ENCODE peak calls at places on chromosome 18, in nine cellular contexts. S, F, K, M, A, B, H, O and E are unnamed samples.

GRCh38 chr18:6561029-6561861 is 146.5 kb upstream of the L3MBTL4 start:
- DNase-seq in S (peak; percentile 67), F (no peak), K (no peak), M (peak; percentile 77), A (no peak), B (peak; percentile 79), H (no peak), O (peak; percentile 39), E (peak; percentile 64)

GRCh38 chr18:48207733-48208132 is 201.4 kb downstream of the ZBTB7C start:
- DNase-seq in S (no peak), F (no peak), K (no peak), M (no peak), A (no peak), B (no peak), H (no peak), O (no peak), E (no peak)

GRCh38 chr18:21496277-21496835 is 104.1 kb downstream of the ESCO1 start:
- DNase-seq in S (no peak), F (no peak), K (no peak), M (no peak), A (no peak), B (no peak), H (no peak), O (no peak), E (no peak)

GRCh38 chr18:37242091-37242490 is 323.5 kb downstream of the CELF4 start:
- DNase-seq in S (no peak), F (no peak), K (no peak), M (no peak), A (no peak), B (no peak), H (no peak), O (no peak), E (no peak)

GRCh38 chr18:23629444-23629946 is 33.2 kb downstream of the ANKRD29 start:
- DNase-seq in S (no peak), F (no peak), K (peak; percentile 41), M (peak; percentile 59), A (no peak), B (peak; percentile 66), H (no peak), O (peak; percentile 62), E (no peak)

GRCh38 chr18:35050638-35051287 is 9.6 kb downstream of the MAPRE2 start:
- DNase-seq in S (no peak), F (no peak), K (no peak), M (no peak), A (no peak), B (no peak), H (no peak), O (no peak), E (no peak)

GRCh38 chr18:23994361-23994902 is 20.1 kb upstream of the TTC39C start:
- DNase-seq in S (peak; percentile 96), F (peak; percentile 14), K (peak; percentile 27), M (peak; percentile 73), A (peak; percentile 68), B (peak; percentile 61), H (peak; percentile 89), O (no peak), E (peak; percentile 37)

GRCh38 chr18:4639628-4640310 is 184.7 kb upstream of the DLGAP1 start:
- DNase-seq in S (no peak), F (no peak), K (no peak), M (no peak), A (no peak), B (no peak), H (peak; percentile 10), O (no peak), E (no peak)

GRCh38 chr18:6660334-6660733 is 69.2 kb upstream of the ARHGAP28 start:
- DNase-seq in S (peak; percentile 32), F (no peak), K (no peak), M (no peak), A (no peak), B (no peak), H (no peak), O (no peak), E (peak; percentile 39)

GRCh38 chr18:58144671-58145285 is 100.8 kb downstream of the NEDD4L start:
- DNase-seq in S (no peak), F (no peak), K (no peak), M (no peak), A (no peak), B (no peak), H (no peak), O (peak; percentile 80), E (no peak)

GRCh38 chr18:36693931-36694661 is 134.7 kb downstream of the TPGS2 start:
- DNase-seq in S (peak; percentile 78), F (no peak), K (no peak), M (peak; percentile 52), A (no peak), B (no peak), H (no peak), O (no peak), E (no peak)

GRCh38 chr18:57004366-57005121 is 142.3 kb upstream of the BOD1L2 start:
- DNase-seq in S (peak; percentile 76), F (no peak), K (no peak), M (peak; percentile 31), A (no peak), B (no peak), H (peak; percentile 60), O (no peak), E (no peak)

GRCh38 chr18:70293166-70293565 is 4.3 kb downstream of the SOCS6 start:
- DNase-seq in S (peak; percentile 22), F (no peak), K (no peak), M (peak; percentile 52), A (no peak), B (no peak), H (no peak), O (no peak), E (no peak)

GRCh38 chr18:70295192-70295522 is 6.3 kb downstream of the SOCS6 start:
- DNase-seq in S (no peak), F (no peak), K (no peak), M (no peak), A (no peak), B (no peak), H (no peak), O (no peak), E (no peak)

GRCh38 chr18:70296289-70296688 is 7.4 kb downstream of the SOCS6 start:
- DNase-seq in S (no peak), F (no peak), K (no peak), M (no peak), A (no peak), B (no peak), H (no peak), O (no peak), E (no peak)

GRCh38 chr18:70295633-70296188 is 6.9 kb downstream of the SOCS6 start:
- DNase-seq in S (peak; percentile 39), F (no peak), K (no peak), M (no peak), A (no peak), B (no peak), H (no peak), O (no peak), E (no peak)

GRCh38 chr18:70294471-70295191 is 5.8 kb downstream of the SOCS6 start:
- DNase-seq in S (no peak), F (no peak), K (no peak), M (no peak), A (no peak), B (no peak), H (no peak), O (no peak), E (no peak)
- H3K4me3 ChIP-seq in S (no peak overlapping the region), F (no peak overlapping the region), K (no peak overlapping the region), M (no peak overlapping the region), A (no peak overlapping the region), B (no peak overlapping the region), H (no peak overlapping the region), O (no peak overlapping the region), E (no peak overlapping the region)

GRCh38 chr18:78922856-78923255 is 56.8 kb upstream of the SALL3 start:
- DNase-seq in S (no peak), F (no peak), K (no peak), M (no peak), A (no peak), B (no peak), H (no peak), O (no peak), E (no peak)

GRCh38 chr18:78925557-78926242 is 53.9 kb upstream of the SALL3 start:
- DNase-seq in S (no peak), F (no peak), K (peak; percentile 51), M (no peak), A (no peak), B (no peak), H (no peak), O (peak; percentile 9), E (no peak)

GRCh38 chr18:78926243-78926615 is 53.4 kb upstream of the SALL3 start:
- DNase-seq in S (no peak), F (no peak), K (no peak), M (no peak), A (no peak), B (no peak), H (no peak), O (no peak), E (no peak)

GRCh38 chr18:78925193-78925540 is 54.5 kb upstream of the SALL3 start:
- DNase-seq in S (no peak), F (no peak), K (no peak), M (no peak), A (no peak), B (no peak), H (no peak), O (no peak), E (no peak)

DNA sequence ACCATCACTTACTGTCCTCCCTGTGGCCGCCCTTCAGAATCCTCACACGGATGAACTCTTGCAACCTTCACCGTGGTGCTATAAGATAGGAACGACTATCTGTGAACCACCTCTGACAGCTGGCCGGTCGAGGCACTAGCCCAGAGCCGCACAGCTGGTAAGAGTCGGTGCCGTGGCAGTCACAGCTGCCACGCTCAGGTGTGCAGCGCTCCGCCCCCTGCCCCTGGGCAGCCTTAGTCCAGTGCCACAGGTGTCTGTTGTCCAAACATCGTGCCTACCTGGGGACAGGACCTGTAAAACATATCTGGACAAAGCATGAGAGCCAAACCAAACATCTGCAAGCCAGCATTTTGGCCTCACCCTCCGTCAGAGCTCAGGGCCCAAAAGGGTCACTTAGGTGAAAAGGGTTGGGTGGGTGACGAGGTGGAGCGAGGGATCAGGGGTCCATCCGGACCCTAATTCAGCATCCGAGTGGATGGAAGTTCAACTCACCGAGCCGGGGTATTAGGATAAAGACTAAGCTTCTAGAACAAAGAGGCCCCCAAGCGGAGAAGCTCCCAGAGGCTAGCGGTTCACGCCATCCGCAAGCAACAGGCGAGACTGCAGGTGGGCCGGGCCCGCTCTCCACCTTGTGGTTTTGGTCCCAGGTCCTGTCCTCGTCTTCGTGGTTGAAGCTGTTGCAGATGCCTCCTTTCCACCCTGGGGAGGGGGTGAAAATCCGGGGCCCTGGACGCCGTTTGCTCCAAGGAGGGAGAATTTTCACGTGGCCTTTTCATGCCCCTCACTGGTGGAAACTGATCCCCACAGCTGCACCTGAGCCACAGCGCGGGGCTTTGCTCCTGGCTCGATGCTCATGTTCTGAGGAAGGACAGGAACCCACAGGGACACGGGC is 55.1 kb upstream of the SALL3 start:
- DNase-seq in S (no peak), F (no peak), K (no peak), M (no peak), A (no peak), B (no peak), H (no peak), O (no peak), E (no peak)
- H3K9me3 ChIP-seq in S (peaks cover 61% of the 10 kb centered on the region), F (no peaks in the 10 kb centered on the region), K (no peaks in the 10 kb centered on the region), M (no peaks in the 10 kb centered on the region), A (peaks cover 24% of the 10 kb centered on the region), B (no peaks in the 10 kb centered on the region), H (no peaks in the 10 kb centered on the region), O (peaks cover 8% of the 10 kb centered on the region), E (no peaks in the 10 kb centered on the region)

GRCh38 chr18:28176674-28176932 is 327 bp downstream of the CDH2 start:
- DNase-seq in S (no peak), F (no peak), K (no peak), M (no peak), A (no peak), B (no peak), H (no peak), O (no peak), E (no peak)
- H3K4me3 ChIP-seq in S (peak overlapping the region; percentile 99), F (no peak overlapping the region), K (peak overlapping the region; percentile 70), M (peak overlapping the region; percentile 41), A (peak overlapping the region; percentile 72), B (peak overlapping the region; percentile 54), H (peak overlapping the region; percentile 96), O (peak overlapping the region; percentile 60), E (peak overlapping the region; percentile 85)

GRCh38 chr18:8912348-8913057 is 190.0 kb upstream of the NDUFV2 start:
- DNase-seq in S (no peak), F (no peak), K (no peak), M (peak; percentile 38), A (no peak), B (peak; percentile 48), H (no peak), O (no peak), E (no peak)
- H3K9me3 ChIP-seq in S (peaks cover 3% of the 10 kb centered on the region), F (no peaks in the 10 kb centered on the region), K (no peaks in the 10 kb centered on the region), M (no peaks in the 10 kb centered on the region), A (no peaks in the 10 kb centered on the region), B (peaks cover 8% of the 10 kb centered on the region), H (no peaks in the 10 kb centered on the region), O (no peaks in the 10 kb centered on the region), E (no peaks in the 10 kb centered on the region)